ENCODE peak calls at places on chromosomes 12 and 14, in nine cellular contexts. S is MCF 10A, K is heart left ventricle, U is heart right ventricle, P is ovary, W is astrocyte of the cerebellum, G is chondrocyte, O is nephron progenitor cell, Z is activated B cell treated with CpG ODN at 0.5 μM for 24 hours. Y is an unnamed sample.

GRCh38 chr12:103742349-103742784 is 98.7 kb downstream of the NT5DC3 start:
- DNase-seq in S (peak; percentile 59), K (no peak), U (no peak), P (no peak), W (no peak), G (no peak), O (no peak), Z (no peak), Y (no peak)

GRCh38 chr12:48331389-48331788 is 19.3 kb downstream of the ZNF641 start:
- DNase-seq in S (no peak), K (no peak), U (no peak), P (no peak), W (no peak), G (no peak), O (no peak), Z (no peak), Y (no peak)

GRCh38 chr12:116996648-116997047 is 85.9 kb downstream of the FBXW8 start:
- DNase-seq in S (no peak), K (no peak), U (no peak), P (no peak), W (no peak), G (no peak), O (no peak), Z (no peak), Y (no peak)

GRCh38 chr14:104684449-104684821 is 5.0 kb upstream of the INF2 start:
- DNase-seq in S (no peak), K (peak; percentile 20), U (no peak), P (no peak), W (no peak), G (no peak), O (no peak), Z (no peak), Y (no peak)

GRCh38 chr12:107144990-107145389 is 51.6 kb upstream of the CRY1 start:
- DNase-seq in S (no peak), K (no peak), U (no peak), P (no peak), W (no peak), G (no peak), O (no peak), Z (no peak), Y (no peak)

GRCh38 chr14:71290960-71291466 is 383.8 kb downstream of the PCNX1 start:
- DNase-seq in S (peak; percentile 53), K (no peak), U (no peak), P (no peak), W (peak; percentile 65), G (no peak), O (no peak), Z (no peak), Y (peak; percentile 75)

GRCh38 chr12:80040075-80040738 is 59.1 kb upstream of the OTOGL start:
- DNase-seq in S (no peak), K (no peak), U (no peak), P (no peak), W (no peak), G (no peak), O (no peak), Z (no peak), Y (no peak)

GRCh38 chr14:93171366-93171765 is 13.3 kb downstream of the MOAP1 start:
- DNase-seq in S (no peak), K (no peak), U (no peak), P (no peak), W (no peak), G (peak; percentile 35), O (no peak), Z (no peak), Y (peak; percentile 40)

GRCh38 chr12:126171936-126172559 is 1106.8 kb downstream of the AACS start:
- DNase-seq in S (peak; percentile 16), K (no peak), U (no peak), P (no peak), W (no peak), G (no peak), O (no peak), Z (no peak), Y (no peak)

GRCh38 chr12:47222960-47223847 is 143.4 kb upstream of the AMIGO2 start:
- DNase-seq in S (no peak), K (no peak), U (no peak), P (peak; percentile 54), W (no peak), G (no peak), O (no peak), Z (no peak), Y (peak; percentile 42)

GRCh38 chr12:44874981-44875416 is 1.1 kb downstream of the NELL2 start:
- DNase-seq in S (no peak), K (no peak), U (no peak), P (no peak), W (no peak), G (no peak), O (peak; percentile 17), Z (no peak), Y (no peak)

GRCh38 chr12:115323223-115323905 is 639.4 kb upstream of the TBX3 start:
- DNase-seq in S (peak; percentile 61), K (no peak), U (no peak), P (no peak), W (no peak), G (no peak), O (no peak), Z (no peak), Y (no peak)

GRCh38 chr14:39939023-39939422 is 506.8 kb upstream of the FBXO33 start:
- DNase-seq in S (peak; percentile 30), K (no peak), U (no peak), P (no peak), W (no peak), G (no peak), O (no peak), Z (no peak), Y (no peak)

GRCh38 chr14:103337794-103338193 is 3.8 kb downstream of the EIF5 start:
- DNase-seq in S (no peak), K (no peak), U (no peak), P (no peak), W (no peak), G (no peak), O (no peak), Z (no peak), Y (no peak)
- TF ChIP-seq CTCF in S (no peak), K (no peak), U (no peak), P (no peak), W (no peak), G (no peak), O (no peak), Z (no peak), Y (no peak)

DNA sequence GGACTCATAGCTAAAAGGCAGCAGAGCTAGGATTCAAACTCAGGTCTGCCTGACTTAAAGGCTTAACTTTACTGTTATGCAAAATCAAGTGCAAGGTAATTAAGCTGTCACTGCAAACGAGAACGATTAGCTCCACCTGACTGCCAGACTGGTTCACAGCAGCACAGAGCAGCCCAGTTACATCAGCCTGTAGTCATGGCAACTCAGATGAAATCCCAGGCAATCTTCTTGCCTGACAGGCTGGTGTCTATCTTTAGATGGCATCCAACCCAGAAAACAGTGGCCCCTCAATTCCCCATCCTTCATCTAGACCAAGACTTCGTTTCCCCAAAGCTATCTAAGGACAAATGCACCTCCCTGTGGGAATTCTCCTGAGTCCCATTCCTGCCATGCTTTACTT is 77.3 kb upstream of the ACTN1 start:
- DNase-seq in S (no peak), K (no peak), U (no peak), P (no peak), W (no peak), G (no peak), O (no peak), Z (no peak), Y (no peak)
- TF ChIP-seq CTCF in S (no peak), K (peak; percentile 11), U (peak; percentile 39), P (no peak), W (no peak), G (peak; percentile 43), O (no peak), Z (no peak), Y (no peak)

GRCh38 chr14:103104389-103104653 is 9.8 kb downstream of the EXOC3L4 start:
- DNase-seq in S (no peak), K (no peak), U (peak; percentile 19), P (no peak), W (no peak), G (no peak), O (no peak), Z (no peak), Y (no peak)

GRCh38 chr14:103101964-103102688 is 7.6 kb downstream of the EXOC3L4 start:
- DNase-seq in S (no peak), K (peak; percentile 65), U (no peak), P (no peak), W (no peak), G (no peak), O (no peak), Z (no peak), Y (no peak)

GRCh38 chr14:103102689-103103260 is 8.2 kb downstream of the EXOC3L4 start:
- DNase-seq in S (no peak), K (no peak), U (no peak), P (no peak), W (no peak), G (no peak), O (no peak), Z (no peak), Y (no peak)

GRCh38 chr14:103104654-103105511 is 10.4 kb downstream of the EXOC3L4 start:
- DNase-seq in S (peak; percentile 59), K (peak; percentile 88), U (peak; percentile 75), P (peak; percentile 83), W (no peak), G (no peak), O (peak; percentile 85), Z (peak; percentile 75), Y (peak; percentile 57)

DNA sequence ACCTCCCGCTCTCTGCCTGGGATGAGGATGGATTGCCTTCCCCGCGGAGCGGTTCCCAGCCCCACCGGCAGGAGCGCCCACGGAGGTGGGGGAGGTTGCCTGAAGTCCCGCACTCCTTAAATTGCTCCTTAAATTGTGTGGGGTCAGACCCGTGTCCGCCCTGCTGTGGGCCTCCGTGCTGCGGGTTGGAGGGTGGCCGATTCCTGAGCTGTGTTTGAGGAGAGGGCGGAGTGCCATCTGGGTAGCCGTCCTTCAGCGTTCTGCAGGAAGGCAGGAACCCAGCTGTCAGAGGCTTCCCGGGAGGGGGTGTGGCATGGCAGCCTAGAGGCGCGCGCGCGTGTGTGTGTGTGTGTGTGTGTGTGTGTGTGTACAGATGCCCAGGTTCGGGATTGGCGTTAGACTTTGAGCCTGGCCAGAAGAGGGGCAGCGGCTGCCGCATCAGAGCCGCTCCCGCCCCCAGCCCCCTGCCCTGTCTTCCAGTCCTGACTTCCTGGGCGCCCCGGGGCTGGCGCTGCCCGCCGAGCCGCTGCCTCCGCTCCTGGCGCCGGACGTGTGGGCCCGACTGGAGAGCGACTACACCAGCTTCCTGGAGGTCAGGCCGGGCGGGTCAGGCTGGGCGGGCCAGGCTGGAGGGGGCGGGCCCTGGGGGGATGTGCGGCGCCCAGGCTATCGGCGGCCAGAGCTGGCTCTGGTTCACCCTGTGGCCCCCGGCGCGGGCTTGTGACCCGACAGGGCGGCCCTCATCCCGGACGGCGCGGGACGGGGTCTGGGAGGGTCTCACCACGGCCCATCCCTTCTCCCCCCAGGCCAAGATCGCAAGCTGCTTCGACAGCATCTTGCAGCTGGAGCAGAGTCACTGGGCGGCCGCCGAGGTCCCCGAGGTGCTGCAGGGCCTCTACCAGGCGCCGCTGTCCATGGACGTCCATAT is 9.2 kb downstream of the EXOC3L4 start:
- DNase-seq in S (peak; percentile 66), K (peak; percentile 77), U (peak; percentile 59), P (no peak), W (no peak), G (no peak), O (no peak), Z (no peak), Y (peak; percentile 80)
- TF ChIP-seq CTCF in S (peak; percentile 14), K (no peak), U (no peak), P (no peak), W (peak; percentile 30), G (peak; percentile 26), O (no peak), Z (no peak), Y (no peak)

DNA sequence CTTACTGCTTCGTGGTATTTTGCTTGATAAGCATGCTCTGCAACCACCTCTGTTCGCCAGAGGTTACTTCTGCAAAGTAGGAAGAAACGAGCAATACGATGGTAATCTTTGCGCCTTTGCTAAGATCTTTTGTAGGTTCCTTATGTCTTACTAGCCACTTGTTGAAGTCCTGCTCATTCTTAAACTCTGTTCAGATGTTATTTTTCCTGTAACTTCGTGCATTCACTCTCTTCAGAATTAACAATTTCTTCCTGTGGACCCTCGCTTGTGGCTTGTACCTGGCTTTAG is 786 bp upstream of the M6PR start:
- DNase-seq in S (no peak), K (no peak), U (no peak), P (no peak), W (no peak), G (no peak), O (no peak), Z (no peak), Y (no peak)
- TF ChIP-seq CTCF in S (no peak), K (no peak), U (no peak), P (peak; percentile 5), W (no peak), G (peak; percentile 40), O (no peak), Z (no peak), Y (no peak)